ENCODE peak calls at places on chromosomes 13 and 19, in seven cellular contexts. J, Z, P, T, L, R and S are unnamed samples.

GRCh38 chr13:112113851-112114250 is 46.9 kb downstream of the SOX1 start:
- DNase-seq in T (no peak), J (no peak), R (peak), L (no peak), P (no peak), Z (no peak), S (no peak)

GRCh38 chr13:59343993-59344780 is 819.5 kb downstream of the DIAPH3 start:
- DNase-seq in P (no peak), Z (no peak), J (no peak), T (no peak), R (no peak), L (no peak), S (no peak)

GRCh38 chr13:19663416-19663979 is 30.0 kb downstream of the MPHOSPH8 start:
- DNase-seq in J (no peak), T (no peak), R (no peak), Z (no peak), P (no peak), L (no peak), S (no peak)

GRCh38 chr19:2336528-2337328 is 8.2 kb downstream of the SPPL2B start:
- DNase-seq in T (no peak), J (no peak), Z (no peak), P (no peak), L (no peak), R (no peak), S (no peak)

GRCh38 chr13:45361596-45362206 is 20.7 kb upstream of the TPT1 start:
- DNase-seq in T (no peak), R (no peak), P (no peak), J (no peak), Z (no peak), L (no peak), S (no peak)

GRCh38 chr19:3506384-3507340 is 551 bp downstream of the FZR1 start:
- DNase-seq in L (no peak), J (peak), T (no peak), Z (peak), P (peak), R (no peak), S (no peak)

GRCh38 chr13:31172535-31172934 is 10.8 kb upstream of the HSPH1 start:
- DNase-seq in R (no peak), P (no peak), J (no peak), L (no peak), T (peak), Z (no peak), S (no peak)

GRCh38 chr13:37386276-37386675 is 212.3 kb downstream of the POSTN start:
- DNase-seq in P (no peak), L (no peak), T (peak), Z (no peak), R (no peak), J (no peak), S (no peak)

GRCh38 chr13:75418997-75419396 is 63.0 kb downstream of the TBC1D4 start:
- DNase-seq in R (no peak), Z (no peak), J (no peak), L (no peak), T (peak), P (no peak), S (no peak)

GRCh38 chr19:10748924-10749434 is 31.1 kb downstream of the DNM2 start:
- DNase-seq in R (no peak), Z (no peak), J (no peak), L (no peak), T (no peak), P (no peak), S (no peak)

GRCh38 chr13:24539500-24540165 is 27.1 kb upstream of the PARP4 start:
- DNase-seq in Z (no peak), L (no peak), P (no peak), T (no peak), J (no peak), R (no peak), S (no peak)

GRCh38 chr13:24540236-24541126 is 27.9 kb upstream of the PARP4 start:
- DNase-seq in J (peak), P (no peak), R (no peak), L (no peak), Z (no peak), T (no peak), S (no peak)

DNA sequence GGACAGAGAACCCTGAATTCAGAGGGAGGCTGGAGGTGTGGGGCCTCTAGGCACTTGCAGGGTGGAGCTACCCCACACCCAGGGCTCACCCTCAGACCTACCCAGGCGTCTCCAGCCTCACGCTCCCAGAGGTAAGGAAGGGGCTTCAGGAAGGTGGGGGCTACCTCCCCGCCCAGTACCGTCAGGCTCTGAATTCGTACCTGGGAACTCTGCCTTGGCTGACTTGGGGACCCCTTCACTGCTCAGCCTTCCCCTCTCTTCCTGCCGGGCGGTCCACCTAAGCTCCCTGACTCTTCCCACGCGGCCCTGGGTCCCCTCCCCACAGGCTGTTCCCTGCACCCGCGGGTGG is 28.5 kb upstream of the PARP4 start:
- DNase-seq in R (no peak), Z (no peak), T (no peak), P (no peak), L (no peak), J (no peak), S (no peak)
- TF ChIP-seq CTCF in R (peak), Z (no peak), T (no peak), P (no peak), L (no peak), J (no peak), S (no peak)

GRCh38 chr19:31054430-31054829 is 294.8 kb downstream of the TSHZ3 start:
- DNase-seq in J (peak), T (peak), R (peak), L (no peak), P (peak), Z (no peak), S (peak)
- TF ChIP-seq CTCF in J (peak), T (peak), R (peak), L (no peak), P (peak), Z (no peak), S (peak)

DNA sequence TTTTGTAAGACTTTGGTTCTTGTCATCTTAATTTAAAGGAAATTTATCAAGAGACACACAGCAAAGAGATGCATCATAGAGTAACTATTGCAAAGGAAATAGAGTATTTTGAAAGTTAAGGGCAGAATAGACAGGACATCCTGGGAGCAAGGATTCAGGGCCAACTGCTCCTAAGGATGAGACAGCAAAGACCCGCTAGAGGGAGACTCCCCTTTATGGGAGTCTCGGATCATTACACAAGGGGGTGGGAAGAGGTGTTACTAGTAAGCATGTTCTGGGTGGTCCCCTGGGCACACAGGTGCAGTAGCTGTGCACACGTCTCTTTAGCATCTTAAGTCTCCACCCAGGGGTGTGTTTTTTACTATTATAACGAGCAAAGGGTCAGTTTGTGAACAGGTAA is 9.6 kb downstream of the ZSCAN5C start:
- DNase-seq in T (no peak), R (no peak), L (no peak), J (no peak), P (no peak), Z (no peak), S (no peak)
- TF ChIP-seq CTCF in T (no peak), R (no peak), L (no peak), J (no peak), P (no peak), Z (no peak), S (no peak)

DNA sequence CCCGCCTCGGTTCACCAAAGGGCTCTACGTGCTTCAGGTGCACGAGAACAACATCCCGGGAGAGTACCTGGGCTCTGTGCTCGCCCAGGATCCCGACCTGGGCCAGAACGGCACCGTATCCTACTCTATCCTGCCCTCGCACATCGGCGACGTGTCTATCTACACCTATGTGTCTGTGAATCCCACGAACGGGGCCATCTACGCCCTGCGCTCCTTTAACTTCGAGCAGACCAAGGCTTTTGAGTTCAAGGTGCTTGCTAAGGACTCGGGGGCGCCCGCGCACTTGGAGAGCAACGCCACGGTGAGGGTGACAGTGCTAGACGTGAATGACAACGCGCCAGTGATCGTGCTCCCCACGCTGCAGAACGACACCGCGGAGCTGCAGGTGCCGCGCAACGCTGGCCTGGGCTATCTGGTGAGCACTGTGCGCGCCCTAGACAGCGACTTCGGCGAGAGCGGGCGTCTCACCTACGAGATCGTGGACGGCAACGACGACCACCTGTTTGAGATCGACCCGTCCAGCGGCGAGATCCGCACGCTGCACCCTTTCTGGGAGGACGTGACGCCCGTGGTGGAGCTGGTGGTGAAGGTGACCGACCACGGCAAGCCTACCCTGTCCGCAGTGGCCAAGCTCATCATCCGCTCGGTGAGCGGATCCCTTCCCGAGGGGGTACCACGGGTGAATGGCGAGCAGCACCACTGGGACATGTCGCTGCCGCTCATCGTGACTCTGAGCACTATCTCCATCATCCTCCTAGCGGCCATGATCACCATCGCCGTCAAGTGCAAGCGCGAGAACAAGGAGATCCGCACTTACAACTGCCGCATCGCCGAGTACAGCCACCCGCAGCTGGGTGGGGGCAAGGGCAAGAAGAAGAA is 2.6 kb downstream of the PCDH17 start:
- DNase-seq in J (no peak), R (no peak), P (peak), Z (no peak), T (no peak), L (no peak), S (peak)
- TF ChIP-seq CTCF in J (no peak), R (no peak), P (peak), Z (no peak), T (no peak), L (no peak), S (peak)